ENCODE peak calls at places on chromosomes 7 and 10, in ten cellular contexts. W is cardiac muscle cell, E is cardiac fibroblast, A is HCT116, L is bronchial epithelial cell, N is IMR-90, P is GM10248, D is coronary artery, S is left lung, I is neural crest cell. M is an unnamed sample.

GRCh38 chr10:71581376-71581775 is 138.2 kb downstream of the C10orf105 start:
- DNase-seq in W (no peak), E (no peak), A (no peak), L (no peak), N (no peak), P (no peak), D (no peak), S (no peak), I (no peak), M (no peak)

GRCh38 chr7:64183827-64184372 is 23.1 kb upstream of the ZNF735 start:
- DNase-seq in W (no peak), E (no peak), A (no peak), L (no peak), N (no peak), P (no peak), D (no peak), S (no peak), I (no peak), M (no peak)

GRCh38 chr7:38398725-38399321 is 125.4 kb upstream of the TARP start:
- DNase-seq in W (peak), E (peak), A (peak), L (peak), N (peak), P (peak), D (no peak), S (peak), I (peak), M (peak)

GRCh38 chr10:31148955-31149354 is 117.3 kb upstream of the ZNF438 start:
- DNase-seq in W (peak), E (no peak), A (no peak), L (no peak), N (no peak), P (no peak), D (no peak), S (no peak), I (no peak), M (peak)

GRCh38 chr7:140448781-140449180 is 30.5 kb downstream of the MKRN1 start:
- DNase-seq in W (no peak), E (no peak), A (no peak), L (no peak), N (no peak), P (no peak), D (no peak), S (no peak), I (no peak), M (no peak)

GRCh38 chr7:138992052-138992531 is 10.9 kb upstream of the KIAA1549 start:
- DNase-seq in W (no peak), E (peak), A (no peak), L (no peak), N (peak), P (no peak), D (no peak), S (no peak), I (no peak), M (no peak)

GRCh38 chr7:79806161-79806734 is 328.4 kb upstream of the GNAI1 start:
- DNase-seq in W (peak), E (peak), A (peak), L (peak), N (peak), P (no peak), D (no peak), S (no peak), I (no peak), M (peak)

GRCh38 chr10:866577-866941 is 64.9 kb downstream of the LARP4B start:
- DNase-seq in W (no peak), E (no peak), A (no peak), L (no peak), N (no peak), P (no peak), D (no peak), S (no peak), I (no peak), M (no peak)

GRCh38 chr10:326894-327635 is 191.8 kb downstream of the ZMYND11 start:
- DNase-seq in W (no peak), E (no peak), A (no peak), L (no peak), N (no peak), P (no peak), D (peak), S (no peak), I (no peak), M (no peak)

GRCh38 chr7:38385682-38386081 is 112.2 kb upstream of the TARP start:
- DNase-seq in W (no peak), E (no peak), A (no peak), L (no peak), N (no peak), P (no peak), D (no peak), S (no peak), I (no peak), M (no peak)

GRCh38 chr7:2403718-2404648 is 572 bp downstream of the CHST12 start:
- DNase-seq in W (peak), E (peak), A (no peak), L (no peak), N (peak), P (no peak), D (no peak), S (peak), I (peak), M (peak)
- TF ChIP-seq CTCF in W (peak), E (peak), A (no peak), L (peak), N (no peak), P (no peak), D (no peak), S (no peak), I (peak), M (no peak)

DNA sequence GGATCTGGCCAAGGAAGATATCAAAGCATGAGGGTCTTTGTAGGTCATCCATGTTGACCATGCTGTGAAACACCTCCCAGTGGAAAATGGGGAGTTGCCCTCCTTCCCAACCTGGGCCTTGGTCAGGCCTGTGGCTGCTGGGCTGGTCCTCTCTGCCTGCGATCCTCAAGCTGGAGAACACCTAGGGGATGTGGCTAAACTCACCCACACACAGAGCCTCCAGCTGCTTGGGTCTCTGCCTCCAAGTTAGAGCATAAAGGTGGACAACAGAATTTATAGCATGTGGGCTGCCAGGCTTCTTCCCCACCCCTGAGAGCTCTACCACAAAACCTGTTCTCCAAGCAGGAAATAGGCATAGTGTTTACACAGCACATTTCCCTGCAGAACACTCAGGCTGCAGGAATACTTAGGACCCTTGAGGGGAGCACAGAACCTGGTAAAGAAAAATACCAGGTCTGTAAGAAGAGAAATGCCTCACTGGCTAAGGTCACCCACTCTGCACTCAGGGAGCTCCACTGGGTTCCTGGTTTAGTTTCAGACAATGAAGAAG is at the start of gene SFTPA2:
- DNase-seq in W (no peak), E (no peak), A (no peak), L (peak), N (no peak), P (no peak), D (no peak), S (no peak), I (no peak), M (no peak)
- TF ChIP-seq CTCF in W (no peak), E (no peak), A (no peak), L (no peak), N (no peak), P (no peak), D (no peak), S (no peak), I (no peak), M (no peak)

GRCh38 chr7:129609666-129610065 is 1.9 kb upstream of the NRF1 start:
- DNase-seq in W (no peak), E (no peak), A (no peak), L (no peak), N (no peak), P (no peak), D (no peak), S (no peak), I (no peak), M (no peak)

GRCh38 chr7:129612112-129613015 is 844 bp downstream of the NRF1 start:
- DNase-seq in W (peak), E (peak), A (no peak), L (peak), N (peak), P (no peak), D (peak), S (peak), I (peak), M (peak)

GRCh38 chr7:129610709-129611245 is 743 bp upstream of the NRF1 start:
- DNase-seq in W (no peak), E (no peak), A (no peak), L (no peak), N (no peak), P (no peak), D (no peak), S (no peak), I (no peak), M (peak)

GRCh38 chr7:129613016-129613337 is 1.5 kb downstream of the NRF1 start:
- DNase-seq in W (no peak), E (no peak), A (no peak), L (no peak), N (no peak), P (no peak), D (no peak), S (no peak), I (no peak), M (no peak)

GRCh38 chr7:129611246-129612111 is at the start of gene NRF1:
- DNase-seq in W (peak), E (peak), A (peak), L (peak), N (peak), P (peak), D (peak), S (peak), I (peak), M (peak)
- TF ChIP-seq CTCF in W (peak), E (peak), A (no peak), L (no peak), N (peak), P (no peak), D (no peak), S (no peak), I (peak), M (no peak)

GRCh38 chr7:122803851-122804250 is 82.4 kb downstream of the CADPS2 start:
- DNase-seq in W (no peak), E (no peak), A (no peak), L (no peak), N (no peak), P (no peak), D (no peak), S (no peak), I (no peak), M (no peak)

GRCh38 chr7:122802211-122802833 is 83.9 kb downstream of the CADPS2 start:
- DNase-seq in W (peak), E (peak), A (no peak), L (peak), N (no peak), P (no peak), D (no peak), S (no peak), I (no peak), M (no peak)

GRCh38 chr7:122803323-122803722 is 82.9 kb downstream of the CADPS2 start:
- DNase-seq in W (peak), E (peak), A (peak), L (peak), N (no peak), P (no peak), D (no peak), S (no peak), I (peak), M (peak)
- TF ChIP-seq CTCF in W (peak), E (peak), A (peak), L (peak), N (no peak), P (no peak), D (no peak), S (no peak), I (peak), M (peak)

DNA sequence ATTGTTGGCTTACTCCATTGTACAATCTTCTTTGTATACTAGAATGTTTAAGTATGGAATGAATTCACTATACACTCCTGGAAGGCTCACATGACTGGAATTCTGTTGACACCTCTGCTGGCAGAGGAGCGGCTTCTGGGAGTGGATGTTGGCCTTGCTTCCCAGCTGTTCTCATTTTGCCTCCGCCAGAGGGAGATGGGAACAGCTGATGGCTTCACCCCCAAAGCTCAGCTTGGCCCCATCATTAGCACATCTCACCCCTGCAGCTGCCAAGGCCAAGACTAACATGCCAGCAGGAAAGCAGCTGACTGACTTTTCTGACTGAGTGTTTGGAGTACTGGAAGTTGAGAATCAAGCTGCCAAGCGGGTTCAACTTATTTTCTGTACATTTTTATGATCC is 15.1 kb downstream of the ADAM12 start:
- DNase-seq in W (peak), E (peak), A (no peak), L (no peak), N (peak), P (no peak), D (no peak), S (no peak), I (no peak), M (no peak)
- TF ChIP-seq CTCF in W (peak), E (no peak), A (no peak), L (no peak), N (peak), P (no peak), D (no peak), S (no peak), I (no peak), M (no peak)

GRCh38 chr10:43110318-43111071 is 27.8 kb upstream of the CSGALNACT2 start:
- DNase-seq in W (peak), E (peak), A (no peak), L (peak), N (peak), P (no peak), D (no peak), S (peak), I (no peak), M (no peak)
- TF ChIP-seq CTCF in W (peak), E (no peak), A (no peak), L (no peak), N (no peak), P (no peak), D (no peak), S (no peak), I (no peak), M (no peak)

GRCh38 chr10:124745678-124746077 is 1.5 kb upstream of the FAM53B start:
- DNase-seq in W (peak), E (peak), A (peak), L (peak), N (peak), P (no peak), D (no peak), S (no peak), I (no peak), M (peak)
- TF ChIP-seq CTCF in W (peak), E (peak), A (peak), L (peak), N (peak), P (peak), D (no peak), S (peak), I (peak), M (peak)

GRCh38 chr10:102564209-102564834 is 60.5 kb downstream of the SUFU start:
- DNase-seq in W (no peak), E (no peak), A (no peak), L (no peak), N (no peak), P (peak), D (no peak), S (no peak), I (no peak), M (no peak)

DNA sequence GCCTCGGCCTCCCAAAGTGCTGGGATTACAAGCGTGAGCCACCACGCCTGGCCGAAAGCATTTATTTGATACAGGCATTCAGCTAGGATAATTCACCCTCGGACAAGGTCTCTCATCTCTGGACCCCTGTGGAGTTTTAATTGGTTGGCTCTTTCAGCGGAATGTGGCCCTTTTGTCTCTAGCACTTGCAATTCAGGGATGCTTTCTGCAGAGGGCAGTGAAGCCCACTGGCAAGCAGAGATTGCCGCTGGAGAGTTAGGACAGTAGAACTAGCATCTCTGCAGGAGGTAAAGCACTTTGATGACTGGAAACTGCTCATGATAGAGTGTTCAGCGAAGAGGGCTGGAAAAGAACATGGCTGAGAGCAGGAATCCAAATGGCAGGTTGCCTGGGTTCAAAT is 62.0 kb downstream of the SUFU start:
- DNase-seq in W (no peak), E (no peak), A (no peak), L (no peak), N (no peak), P (no peak), D (no peak), S (no peak), I (no peak), M (no peak)
- TF ChIP-seq CTCF in W (no peak), E (no peak), A (peak), L (no peak), N (no peak), P (peak), D (no peak), S (no peak), I (no peak), M (no peak)

M was measured in MCF 10A.